ENCODE peak calls at places on chromosomes 12 and 14, in ten cellular contexts. E is BJ, K is HCT116, B is cardiac muscle cell, N is spleen, U is neural progenitor cell, G is GM12864, W is Peyer's patch, O is transverse colon, S is right atrium auricular region. A is an unnamed sample.

GRCh38 chr12:109544955-109545531 is 28.3 kb downstream of the MMAB start:
- DNase-seq in E (no peak), K (no peak), B (peak; percentile 24), N (no peak), U (no peak), G (no peak), W (no peak), O (no peak), S (no peak), A (no peak)

GRCh38 chr12:65152586-65152985 is 16.8 kb upstream of the LEMD3 start:
- DNase-seq in E (no peak), K (no peak), B (peak; percentile 73), N (no peak), U (no peak), G (no peak), W (no peak), O (no peak), S (no peak), A (peak; percentile 23)

GRCh38 chr12:65822732-65823480 is 1.4 kb upstream of the HMGA2 start:
- DNase-seq in E (no peak), K (peak; percentile 84), B (peak; percentile 81), N (no peak), U (peak; percentile 88), G (no peak), W (peak; percentile 67), O (peak; percentile 60), S (no peak), A (peak; percentile 52)

GRCh38 chr12:119528241-119528640 is 65.3 kb upstream of the TMEM233 start:
- DNase-seq in E (no peak), K (no peak), B (peak; percentile 13), N (no peak), U (peak; percentile 82), G (no peak), W (no peak), O (no peak), S (no peak), A (no peak)

GRCh38 chr12:116551952-116552749 is 7.0 kb upstream of the MAP1LC3B2 start:
- DNase-seq in E (no peak), K (peak; percentile 40), B (peak; percentile 77), N (no peak), U (peak; percentile 6), G (no peak), W (no peak), O (no peak), S (no peak), A (no peak)

GRCh38 chr14:54565236-54566151 is 1.4 kb upstream of the SAMD4A start:
- DNase-seq in E (peak; percentile 66), K (peak; percentile 79), B (peak; percentile 93), N (peak; percentile 95), U (peak; percentile 88), G (peak; percentile 33), W (peak; percentile 96), O (peak; percentile 94), S (peak; percentile 98), A (peak; percentile 80)

GRCh38 chr12:15712823-15713663 is 76.1 kb downstream of the EPS8 start:
- DNase-seq in E (no peak), K (no peak), B (peak; percentile 34), N (no peak), U (no peak), G (no peak), W (peak; percentile 88), O (peak; percentile 81), S (peak; percentile 77), A (no peak)

GRCh38 chr12:71300772-71301675 is 138.6 kb upstream of the LGR5 start:
- DNase-seq in E (no peak), K (no peak), B (no peak), N (no peak), U (no peak), G (no peak), W (no peak), O (no peak), S (no peak), A (no peak)

DNA sequence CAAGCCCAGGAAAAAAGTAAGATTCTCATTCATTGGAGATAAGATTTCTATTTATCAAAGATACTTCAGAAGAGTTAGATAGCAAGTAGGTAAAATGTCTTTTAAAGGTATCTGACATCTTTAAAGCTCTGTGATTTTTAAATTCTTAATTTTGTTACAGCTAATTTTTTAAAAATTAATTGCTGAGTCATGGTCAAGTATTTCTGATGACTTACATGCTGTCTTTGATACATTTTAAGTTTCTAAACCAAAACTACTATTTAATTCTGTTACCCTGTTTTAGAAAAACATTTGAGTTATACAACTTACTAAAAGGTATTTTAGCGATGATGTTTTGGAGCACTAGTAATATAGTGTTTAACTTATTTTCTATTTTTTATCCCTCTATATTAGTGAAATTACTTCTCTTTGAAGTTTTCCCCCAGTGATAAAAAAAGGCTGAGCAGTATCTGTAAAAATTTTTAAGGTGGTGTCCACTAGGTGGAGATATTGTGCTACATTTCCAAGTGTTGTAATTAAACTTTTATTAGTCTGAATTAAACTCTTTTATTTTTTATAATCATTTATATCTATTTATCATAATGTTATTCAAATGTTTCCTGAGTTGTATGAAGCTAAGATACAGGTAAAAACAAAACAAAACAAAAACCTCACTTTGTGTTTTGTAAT is 11.5 kb downstream of the ALG10 start:
- DNase-seq in E (no peak), K (peak; percentile 13), B (peak; percentile 46), N (no peak), U (peak; percentile 27), G (no peak), W (no peak), O (no peak), S (no peak), A (peak; percentile 12)
- TF ChIP-seq CTCF in E (peak; percentile 48), K (peak; percentile 32), B (peak; percentile 55), N (peak; percentile 18), U (peak; percentile 62), G (no peak), W (no peak), O (peak; percentile 48), S (peak; percentile 15), A (no peak)

DNA sequence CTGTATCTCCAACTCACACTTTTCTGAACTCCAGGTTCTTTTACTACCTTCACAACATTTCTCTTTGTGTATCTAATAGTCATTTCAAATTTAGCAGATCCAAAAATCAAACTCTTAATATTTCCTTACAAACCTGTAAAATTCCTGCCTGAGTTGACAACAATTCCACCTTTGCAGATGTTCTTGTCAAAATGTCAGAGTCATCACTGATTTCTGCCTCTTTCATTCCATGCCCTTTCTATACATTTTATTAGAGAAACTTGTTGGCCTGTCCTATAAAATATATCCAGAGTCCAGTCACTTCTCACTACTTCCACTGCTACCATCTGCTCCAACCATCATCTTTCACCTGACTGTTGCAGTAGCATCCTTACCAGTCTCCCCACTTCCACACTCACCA is 119.7 kb downstream of the CAPZA3 start:
- DNase-seq in E (no peak), K (no peak), B (no peak), N (no peak), U (no peak), G (no peak), W (no peak), O (no peak), S (no peak), A (no peak)
- H3K4me3 ChIP-seq in E (no peak overlapping the region), K (no peak overlapping the region), B (no peak overlapping the region), N (no peak overlapping the region), U (no peak overlapping the region), G (no peak overlapping the region), W (no peak overlapping the region), O (no peak overlapping the region), S (no peak overlapping the region), A (no peak overlapping the region)

DNA sequence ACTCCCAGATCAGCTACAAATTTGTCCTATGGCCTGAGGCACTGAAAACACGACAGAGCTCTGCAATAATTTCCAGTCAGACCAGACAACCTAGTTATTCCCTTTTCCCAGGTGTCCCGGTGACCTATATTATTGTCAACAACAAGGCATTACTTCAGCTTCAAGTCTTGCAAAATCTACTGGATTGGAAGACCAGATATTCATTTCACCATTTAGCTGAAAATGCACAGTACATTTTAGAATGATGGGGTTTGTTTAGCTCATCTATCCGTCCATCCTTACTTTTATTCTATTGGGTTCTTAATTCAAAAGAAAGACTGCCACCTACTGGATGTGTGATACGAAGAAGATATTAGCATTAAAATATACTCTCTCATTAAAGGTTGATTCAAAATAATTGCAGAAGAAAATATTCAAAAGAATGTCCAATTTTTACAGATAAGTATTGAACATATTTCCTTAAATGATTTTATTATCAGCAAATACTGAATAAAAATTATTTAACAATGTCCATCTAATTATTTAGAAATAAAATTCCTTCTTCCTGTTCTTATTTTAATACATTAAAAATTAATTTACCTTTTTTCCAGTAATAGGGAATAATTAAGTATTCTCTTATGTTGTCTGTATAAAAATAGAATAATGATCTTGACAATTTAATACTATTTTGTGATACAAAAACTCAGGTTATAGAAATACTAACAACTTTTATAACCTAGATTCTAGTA is 244.9 kb upstream of the LRIG3 start:
- DNase-seq in E (no peak), K (peak; percentile 16), B (peak; percentile 67), N (no peak), U (peak; percentile 66), G (no peak), W (no peak), O (no peak), S (no peak), A (peak; percentile 31)
- TF ChIP-seq CTCF in E (peak; percentile 46), K (peak; percentile 40), B (peak; percentile 54), N (no peak), U (peak; percentile 80), G (no peak), W (no peak), O (peak; percentile 31), S (peak; percentile 26), A (peak; percentile 25)

GRCh38 chr12:6957741-6958608 is 6.8 kb downstream of the PTPN6 start:
- DNase-seq in E (no peak), K (no peak), B (no peak), N (peak; percentile 82), U (no peak), G (no peak), W (no peak), O (no peak), S (no peak), A (no peak)

GRCh38 chr12:6958609-6959375 is 7.6 kb downstream of the PTPN6 start:
- DNase-seq in E (no peak), K (no peak), B (no peak), N (peak; percentile 92), U (no peak), G (peak; percentile 84), W (peak; percentile 91), O (peak; percentile 75), S (no peak), A (no peak)

GRCh38 chr12:6960291-6961277 is 9.4 kb downstream of the PTPN6 start:
- DNase-seq in E (no peak), K (no peak), B (peak; percentile 51), N (peak; percentile 85), U (peak; percentile 33), G (no peak), W (peak; percentile 79), O (peak; percentile 58), S (no peak), A (no peak)

GRCh38 chr12:6961278-6961694 is 9.2 kb downstream of the PHB2 start:
- DNase-seq in E (no peak), K (no peak), B (peak; percentile 62), N (peak; percentile 95), U (no peak), G (no peak), W (peak; percentile 90), O (peak; percentile 83), S (peak; percentile 79), A (no peak)

DNA sequence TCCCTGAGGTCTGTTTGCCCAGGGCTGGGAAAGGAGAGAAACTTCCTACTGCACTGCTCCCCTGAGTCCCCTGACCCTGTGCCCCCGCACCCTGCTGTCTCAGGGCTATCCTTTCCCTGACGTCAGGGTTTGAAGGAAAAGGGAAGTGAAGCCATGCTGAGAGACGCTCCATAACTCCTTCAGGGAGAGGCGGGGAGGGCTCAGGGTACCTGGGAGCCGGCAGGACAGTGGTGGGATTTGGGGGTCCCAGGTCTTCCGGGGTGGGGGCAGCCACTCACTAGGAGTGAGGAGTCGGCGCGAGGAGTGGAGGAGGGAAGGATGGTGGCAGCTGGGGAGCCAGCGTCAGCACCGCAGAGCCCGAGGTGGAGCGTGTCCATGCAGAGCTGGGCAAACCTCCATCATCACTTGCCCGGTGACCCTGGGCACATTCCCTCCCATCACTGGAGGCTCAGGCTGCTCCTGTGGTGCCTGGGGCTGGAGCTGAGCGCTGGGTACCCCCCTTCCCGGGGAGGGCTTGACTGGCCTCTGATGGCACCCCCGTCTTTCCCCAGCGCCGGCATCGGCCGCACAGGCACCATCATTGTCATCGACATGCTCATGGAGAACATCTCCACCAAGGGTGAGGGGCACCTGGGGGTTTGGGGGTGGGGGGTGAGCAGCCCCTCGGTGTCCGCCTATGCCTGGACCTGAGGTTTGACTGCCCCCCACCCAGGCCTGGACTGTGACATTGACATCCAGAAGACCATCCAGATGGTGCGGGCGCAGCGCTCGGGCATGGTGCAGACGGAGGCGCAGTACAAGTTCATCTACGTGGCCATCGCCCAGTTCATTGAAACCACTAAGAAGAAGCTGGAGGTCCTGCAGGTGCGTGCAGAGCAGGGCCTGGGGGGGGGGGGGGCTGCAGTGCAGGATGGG is 8.5 kb downstream of the PTPN6 start:
- DNase-seq in E (no peak), K (no peak), B (no peak), N (peak; percentile 87), U (no peak), G (no peak), W (no peak), O (no peak), S (no peak), A (no peak)
- H3K4me3 ChIP-seq in E (no peak overlapping the region), K (no peak overlapping the region), B (no peak overlapping the region), N (peak overlapping the region; percentile 14), U (no peak overlapping the region), G (peak overlapping the region; percentile 93), W (no peak overlapping the region), O (no peak overlapping the region), S (no peak overlapping the region), A (no peak overlapping the region)

A was measured in astrocyte of the cerebellum.